ENCODE peak calls at places on chromosome 5, in eight cellular contexts. O is AG04449, P is H9, L is mesothelial cell of epicardium, W is osteocyte, Y is psoas muscle, N is GM12865, Z is endothelial cell of umbilical vein. Q is an unnamed sample.

GRCh38 chr5:140469259-140469658 is 67.6 kb downstream of the ANKHD1 start:
- DNase-seq in O (no peak), P (no peak), L (no peak), W (no peak), Y (no peak), N (no peak), Z (no peak), Q (no peak)

GRCh38 chr5:93100976-93101375 is 480.0 kb downstream of the NR2F1-AS1 start:
- DNase-seq in O (no peak), P (no peak), L (no peak), W (no peak), Y (no peak), N (no peak), Z (no peak), Q (no peak)

GRCh38 chr5:76580983-76581382 is 42.2 kb downstream of the F2RL2 start:
- DNase-seq in O (no peak), P (no peak), L (no peak), W (no peak), Y (no peak), N (no peak), Z (no peak), Q (no peak)

GRCh38 chr5:134873494-134873893 is 677 bp upstream of the TXNDC15 start:
- DNase-seq in O (no peak), P (peak), L (no peak), W (no peak), Y (no peak), N (peak), Z (no peak), Q (no peak)

GRCh38 chr5:154523704-154524103 is 45.7 kb upstream of the HAND1 start:
- DNase-seq in O (no peak), P (no peak), L (no peak), W (no peak), Y (no peak), N (no peak), Z (no peak), Q (no peak)

GRCh38 chr5:1474875-1475543 is 29.8 kb upstream of the SLC6A3 start:
- DNase-seq in O (no peak), P (no peak), L (no peak), W (no peak), Y (no peak), N (peak), Z (no peak), Q (no peak)

GRCh38 chr5:151772868-151773561 is 1.3 kb downstream of the G3BP1 start:
- DNase-seq in O (no peak), P (no peak), L (no peak), W (no peak), Y (no peak), N (no peak), Z (no peak), Q (no peak)

GRCh38 chr5:74953961-74954720 is 88.0 kb upstream of the FAM169A start:
- DNase-seq in O (no peak), P (no peak), L (no peak), W (no peak), Y (no peak), N (no peak), Z (no peak), Q (no peak)

GRCh38 chr5:68409259-68409658 is 193.7 kb downstream of the PIK3R1 start:
- DNase-seq in O (peak), P (no peak), L (no peak), W (no peak), Y (no peak), N (no peak), Z (no peak), Q (no peak)

GRCh38 chr5:142059304-142059940 is 46.6 kb upstream of the GNPDA1 start:
- DNase-seq in O (no peak), P (peak), L (no peak), W (no peak), Y (no peak), N (no peak), Z (no peak), Q (no peak)

GRCh38 chr5:42377496-42377895 is 45.7 kb upstream of the GHR start:
- DNase-seq in O (no peak), P (no peak), L (no peak), W (no peak), Y (no peak), N (no peak), Z (peak), Q (no peak)

GRCh38 chr5:125899006-125899405 is 524.2 kb upstream of the GRAMD2B start:
- DNase-seq in O (no peak), P (no peak), L (no peak), W (no peak), Y (no peak), N (no peak), Z (no peak), Q (no peak)

GRCh38 chr5:355379-355935 is 33.9 kb downstream of the AHRR start:
- DNase-seq in O (no peak), P (peak), L (no peak), W (peak), Y (no peak), N (no peak), Z (no peak), Q (no peak)

GRCh38 chr5:172793577-172794488 is 22.8 kb upstream of the DUSP1 start:
- DNase-seq in O (no peak), P (no peak), L (no peak), W (no peak), Y (no peak), N (peak), Z (no peak), Q (no peak)

GRCh38 chr5:65623482-65623881 is 651 bp downstream of the TRIM23 start:
- DNase-seq in O (no peak), P (no peak), L (no peak), W (no peak), Y (no peak), N (peak), Z (no peak), Q (no peak)

GRCh38 chr5:1043327-1043726 is 34.7 kb downstream of the NKD2 start:
- DNase-seq in O (no peak), P (no peak), L (no peak), W (no peak), Y (no peak), N (no peak), Z (no peak), Q (no peak)

GRCh38 chr5:32317056-32317455 is 4.3 kb upstream of the MTMR12 start:
- DNase-seq in O (no peak), P (no peak), L (no peak), W (peak), Y (no peak), N (no peak), Z (no peak), Q (no peak)

GRCh38 chr5:16076657-16077056 is 102.9 kb downstream of the MARCHF11 start:
- DNase-seq in O (no peak), P (no peak), L (no peak), W (no peak), Y (no peak), N (no peak), Z (no peak), Q (no peak)

GRCh38 chr5:1169608-1170115 is 31.7 kb upstream of the SLC6A19 start:
- DNase-seq in O (no peak), P (no peak), L (no peak), W (no peak), Y (no peak), N (no peak), Z (no peak), Q (no peak)

GRCh38 chr5:77846422-77847128 is 70.4 kb upstream of the TBCA start:
- DNase-seq in O (no peak), P (peak), L (no peak), W (no peak), Y (no peak), N (no peak), Z (no peak), Q (no peak)

GRCh38 chr5:145976431-145977155 is 40.2 kb downstream of the SH3RF2 start:
- DNase-seq in O (no peak), P (no peak), L (no peak), W (no peak), Y (no peak), N (peak), Z (peak), Q (no peak)

GRCh38 chr5:145978171-145978570 is 41.8 kb downstream of the SH3RF2 start:
- DNase-seq in O (no peak), P (no peak), L (no peak), W (no peak), Y (no peak), N (no peak), Z (no peak), Q (no peak)

GRCh38 chr5:145975361-145976066 is 39.1 kb downstream of the SH3RF2 start:
- DNase-seq in O (peak), P (no peak), L (no peak), W (no peak), Y (peak), N (peak), Z (peak), Q (no peak)

GRCh38 chr5:145971701-145972100 is 35.3 kb downstream of the SH3RF2 start:
- DNase-seq in O (no peak), P (no peak), L (no peak), W (no peak), Y (no peak), N (no peak), Z (no peak), Q (no peak)

DNA sequence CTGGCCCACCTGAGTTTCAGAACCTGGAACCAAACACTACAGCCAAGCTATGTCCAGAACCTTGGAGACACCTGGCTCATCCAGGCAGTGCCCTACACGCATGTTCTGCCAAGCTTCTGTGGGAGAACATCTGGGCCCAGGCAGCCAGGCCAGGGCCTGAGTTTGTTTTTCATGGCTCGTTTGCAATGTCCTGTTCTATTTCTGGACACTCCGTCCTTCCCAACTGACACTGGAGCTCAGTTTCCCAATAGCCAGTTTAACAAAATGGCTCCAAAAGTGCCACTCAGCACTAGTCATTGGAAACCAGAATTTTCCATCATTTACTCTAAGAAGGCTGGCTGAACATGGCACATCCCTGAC is 38.6 kb downstream of the SH3RF2 start:
- DNase-seq in O (no peak), P (no peak), L (no peak), W (no peak), Y (peak), N (no peak), Z (no peak), Q (no peak)
- TF ChIP-seq CTCF in O (no peak), P (no peak), L (no peak), W (no peak), Y (no peak), N (no peak), Z (no peak), Q (no peak)

GRCh38 chr5:84985148-84985547 is 600.5 kb upstream of the EDIL3 start:
- DNase-seq in O (no peak), P (no peak), L (no peak), W (no peak), Y (no peak), N (no peak), Z (no peak), Q (no peak)
- TF ChIP-seq CTCF in O (no peak), P (no peak), L (no peak), W (no peak), Y (no peak), N (no peak), Z (no peak), Q (no peak)

GRCh38 chr5:59337240-59337639 is 556.3 kb downstream of the PDE4D start:
- DNase-seq in O (no peak), P (no peak), L (no peak), W (no peak), Y (no peak), N (no peak), Z (no peak), Q (no peak)

GRCh38 chr5:59330680-59331079 is 562.8 kb downstream of the PDE4D start:
- DNase-seq in O (no peak), P (no peak), L (no peak), W (no peak), Y (no peak), N (no peak), Z (no peak), Q (no peak)

GRCh38 chr5:59340637-59341036 is 552.9 kb downstream of the PDE4D start:
- DNase-seq in O (no peak), P (no peak), L (no peak), W (no peak), Y (no peak), N (no peak), Z (no peak), Q (no peak)

GRCh38 chr5:59332236-59332973 is 561.1 kb downstream of the PDE4D start:
- DNase-seq in O (no peak), P (no peak), L (no peak), W (no peak), Y (no peak), N (no peak), Z (no peak), Q (no peak)

GRCh38 chr5:59335544-59335943 is 558.0 kb downstream of the PDE4D start:
- DNase-seq in O (no peak), P (no peak), L (no peak), W (no peak), Y (no peak), N (no peak), Z (no peak), Q (no peak)
- TF ChIP-seq CTCF in O (no peak), P (no peak), L (no peak), W (no peak), Y (no peak), N (no peak), Z (no peak), Q (no peak)

DNA sequence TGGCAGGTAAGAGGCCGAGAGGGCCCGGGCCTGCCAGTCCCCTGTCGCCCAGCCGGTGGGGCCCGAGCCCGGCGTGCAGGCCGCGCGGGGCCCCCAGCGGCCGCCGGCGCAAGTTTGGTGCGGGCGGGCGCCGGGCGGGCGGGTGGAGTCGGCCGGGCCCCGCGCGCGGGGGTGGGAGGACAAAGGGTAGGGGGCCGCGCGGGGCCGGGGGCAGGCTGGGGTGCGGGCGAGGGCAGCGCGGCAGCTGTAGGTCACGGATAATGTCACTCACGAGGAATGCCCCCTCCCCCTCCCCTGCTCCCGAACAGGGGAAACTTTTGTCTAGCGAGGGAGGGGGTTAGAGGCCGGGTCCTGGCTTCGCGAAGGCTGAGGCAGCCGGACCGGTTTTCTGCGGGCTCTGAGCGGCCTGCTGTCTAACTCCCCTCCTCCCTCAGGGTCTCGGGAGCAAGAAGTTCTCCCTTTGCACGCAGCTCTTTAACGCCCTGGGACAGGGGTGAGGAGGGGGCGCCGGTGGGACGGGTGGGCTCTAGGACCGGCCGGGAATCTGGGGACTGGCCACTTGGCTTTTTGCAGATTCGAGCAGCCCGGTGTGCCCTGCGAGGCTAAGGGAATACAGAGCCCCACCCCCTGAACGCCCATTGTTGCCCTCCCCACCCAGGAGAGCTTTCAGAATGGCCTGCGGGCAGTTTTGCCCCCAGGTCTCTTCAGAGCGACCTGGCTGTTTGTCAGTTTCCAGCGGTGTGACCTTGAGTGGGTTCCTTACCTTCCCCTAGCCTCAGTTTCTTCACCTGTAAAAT is 21.3 kb upstream of the NDST1 start:
- DNase-seq in O (no peak), P (peak), L (peak), W (no peak), Y (peak), N (peak), Z (peak), Q (peak)
- TF ChIP-seq CTCF in O (no peak), P (no peak), L (no peak), W (peak), Y (no peak), N (peak), Z (no peak), Q (no peak)

GRCh38 chr5:119501671-119502179 is 49.4 kb downstream of the HSD17B4 start:
- DNase-seq in O (no peak), P (no peak), L (no peak), W (no peak), Y (no peak), N (no peak), Z (no peak), Q (no peak)
- TF ChIP-seq CTCF in O (no peak), P (no peak), L (no peak), W (no peak), Y (no peak), N (no peak), Z (no peak), Q (no peak)

GRCh38 chr5:69414885-69415583 is at the start of gene MARVELD2:
- DNase-seq in O (no peak), P (peak), L (peak), W (no peak), Y (peak), N (peak), Z (peak), Q (peak)
- TF ChIP-seq CTCF in O (no peak), P (peak), L (no peak), W (peak), Y (no peak), N (peak), Z (peak), Q (peak)

DNA sequence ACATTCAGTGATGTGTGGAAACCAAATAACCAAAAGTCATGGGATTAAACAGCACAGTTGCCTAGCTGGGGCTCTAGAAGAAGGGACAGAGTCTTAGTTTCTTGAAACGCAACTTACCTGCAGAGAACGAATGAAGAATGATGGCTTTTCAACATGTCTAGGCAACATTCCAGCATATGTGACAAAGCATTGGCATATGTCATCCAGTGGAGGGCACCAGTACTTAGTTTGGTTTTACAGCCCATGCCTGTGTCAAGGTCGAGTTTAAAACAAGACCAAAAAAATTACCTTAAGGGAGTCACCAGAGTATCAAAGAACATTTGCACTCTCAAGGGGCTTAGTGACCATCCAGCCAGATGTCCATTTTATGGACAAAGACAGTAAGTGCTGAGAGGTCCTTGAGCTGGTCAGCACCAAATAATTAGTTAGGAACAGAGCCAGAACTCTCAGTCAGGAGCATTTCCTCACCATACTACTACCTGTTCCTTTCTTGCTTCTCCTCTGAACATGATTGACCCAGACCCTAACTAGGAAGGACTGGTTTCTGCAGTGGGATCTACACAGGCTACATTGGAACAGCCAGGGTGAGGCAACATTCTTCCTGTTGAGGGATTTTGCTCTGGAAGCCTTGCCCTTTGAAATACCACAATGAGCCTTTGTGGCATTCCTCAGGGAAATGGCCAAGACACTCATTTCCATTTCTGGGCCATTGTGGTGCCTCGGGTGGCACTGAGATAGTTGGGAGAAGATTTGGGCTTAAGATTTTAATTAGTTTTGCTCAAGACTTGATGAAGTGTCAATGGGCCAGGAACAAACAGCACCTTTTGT is 75.4 kb upstream of the ANKH start:
- DNase-seq in O (no peak), P (no peak), L (no peak), W (no peak), Y (no peak), N (peak), Z (peak), Q (no peak)
- TF ChIP-seq CTCF in O (peak), P (peak), L (no peak), W (peak), Y (peak), N (peak), Z (no peak), Q (peak)